ENCODE peak calls at places on chromosomes 13 and 19, in five cellular contexts. U, Y, Q, R and A are unnamed samples.

GRCh38 chr13:30079501-30079900 is 227.8 kb downstream of the KATNAL1 start:
- DNase-seq in Q (no peak), U (no peak), Y (no peak), R (no peak), A (no peak)

GRCh38 chr19:3606690-3607289 is at the start of gene TBXA2R:
- DNase-seq in U (peak), Y (peak), R (peak), Q (peak), A (no peak)

GRCh38 chr19:47973529-47973928 is 18.4 kb downstream of the BSPH1 start:
- DNase-seq in Y (no peak), Q (no peak), U (no peak), R (no peak), A (no peak)

GRCh38 chr19:20858218-20858617 is 64.8 kb upstream of the ZNF85 start:
- DNase-seq in R (no peak), Y (no peak), U (no peak), Q (no peak), A (no peak)

GRCh38 chr19:11699931-11700794 is 38.6 kb downstream of the ZNF823 start:
- DNase-seq in U (peak), Q (no peak), R (no peak), Y (peak), A (peak)

GRCh38 chr19:13834308-13834790 is 39.1 kb downstream of the ZSWIM4 start:
- DNase-seq in Q (peak), R (no peak), U (peak), Y (peak), A (no peak)

GRCh38 chr13:23960566-23961156 is 63.4 kb upstream of the C1QTNF9B start:
- DNase-seq in Y (peak), Q (no peak), U (peak), R (no peak), A (no peak)

GRCh38 chr13:98508280-98509074 is 68.4 kb downstream of the STK24 start:
- DNase-seq in Y (peak), R (no peak), U (peak), Q (no peak), A (no peak)

GRCh38 chr13:19862511-19863313 is 737 bp downstream of the ZMYM5 start:
- DNase-seq in Q (peak), R (peak), Y (peak), U (peak), A (no peak)

GRCh38 chr13:103324641-103325040 is 258.4 kb upstream of the SLC10A2 start:
- DNase-seq in Q (no peak), Y (no peak), U (no peak), R (no peak), A (no peak)

GRCh38 chr13:39874331-39875055 is 219.0 kb downstream of the COG6 start:
- DNase-seq in U (no peak), Y (no peak), Q (no peak), R (no peak), A (no peak)

GRCh38 chr19:30393729-30394480 is 21.7 kb downstream of the ZNF536 start:
- DNase-seq in Y (no peak), U (no peak), R (no peak), Q (no peak), A (no peak)

GRCh38 chr13:49303533-49304252 is 56.0 kb downstream of the CDADC1 start:
- DNase-seq in R (no peak), U (no peak), Q (peak), Y (no peak), A (no peak)

GRCh38 chr19:5891938-5892771 is 11.4 kb downstream of the NDUFA11 start:
- DNase-seq in U (peak), R (no peak), Y (peak), Q (no peak), A (no peak)

GRCh38 chr13:22061806-22062391 is 391.0 kb downstream of the FGF9 start:
- DNase-seq in Q (no peak), R (no peak), Y (no peak), U (no peak), A (no peak)

GRCh38 chr19:19051478-19052213 is 12.1 kb upstream of the SLC25A42 start:
- DNase-seq in R (no peak), Y (no peak), Q (no peak), U (no peak), A (no peak)

GRCh38 chr19:15759962-15760565 is 22.3 kb downstream of the OR10H3 start:
- DNase-seq in Q (no peak), Y (no peak), U (no peak), R (no peak), A (no peak)

GRCh38 chr13:75757336-75757735 is 121.2 kb downstream of the LMO7 start:
- DNase-seq in Q (no peak), R (no peak), Y (no peak), U (no peak), A (no peak)

GRCh38 chr19:16877581-16877980 is 11.2 kb upstream of the F2RL3 start:
- DNase-seq in U (no peak), Q (no peak), Y (no peak), R (no peak), A (no peak)

GRCh38 chr19:3206216-3206953 is 18.1 kb upstream of the CELF5 start:
- DNase-seq in U (no peak), R (no peak), Q (no peak), Y (no peak), A (no peak)

GRCh38 chr19:46015080-46015960 is 7.5 kb downstream of the PGLYRP1 start:
- DNase-seq in R (peak), Y (peak), U (peak), Q (no peak), A (no peak)

GRCh38 chr19:33872445-33873320 is 76.0 kb downstream of the KCTD15 start:
- DNase-seq in U (no peak), R (no peak), Q (no peak), Y (no peak), A (no peak)

DNA sequence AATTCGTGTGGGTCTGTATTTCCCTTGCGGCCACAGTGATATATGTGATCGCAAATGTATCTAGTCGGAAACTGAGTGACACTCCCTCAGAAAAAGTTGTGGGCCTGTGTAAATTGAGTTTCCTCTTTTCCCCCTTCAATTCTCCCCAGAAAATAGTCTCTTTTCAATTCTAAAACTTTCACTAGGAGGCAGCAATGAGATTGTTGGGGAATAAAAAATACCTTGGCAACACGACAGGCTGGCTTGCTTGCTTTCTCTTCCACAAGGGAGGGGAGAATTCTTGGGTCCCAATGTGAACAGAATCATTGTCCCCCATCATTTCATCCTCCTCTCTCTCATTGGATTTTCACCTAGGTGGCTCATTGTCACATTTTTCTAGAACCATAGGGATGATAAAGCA is 3.7 kb upstream of the SOX21 start:
- DNase-seq in Q (no peak), R (no peak), U (peak), Y (peak), A (no peak)
- TF ChIP-seq CTCF in Q (no peak), R (no peak), U (peak), Y (peak), A (peak)

DNA sequence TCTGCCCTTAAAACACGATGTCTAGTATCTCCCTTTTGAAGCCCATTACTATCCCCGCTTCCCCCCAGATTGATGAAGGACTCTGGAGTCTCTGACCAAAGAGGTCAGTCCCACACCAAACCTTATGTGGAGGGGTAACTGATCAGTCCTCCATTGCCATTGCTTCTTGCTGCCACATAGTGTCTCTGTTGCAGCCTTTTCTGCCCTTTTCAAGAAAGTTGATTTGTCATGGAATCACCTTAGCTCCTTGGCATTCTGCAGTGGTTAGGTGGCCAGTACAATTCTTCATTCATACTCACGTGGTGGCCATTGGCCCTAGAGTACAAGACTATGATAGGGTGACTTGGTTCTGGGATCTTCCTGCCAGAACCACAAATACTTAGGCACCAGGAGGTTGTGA is 8.4 kb upstream of the HTR2A start:
- DNase-seq in R (no peak), U (peak), Y (no peak), Q (no peak), A (no peak)
- TF ChIP-seq CTCF in R (no peak), U (peak), Y (peak), Q (no peak), A (peak)

GRCh38 chr13:31413531-31413930 is 213.8 kb downstream of the B3GLCT start:
- DNase-seq in U (no peak), R (no peak), Q (no peak), Y (no peak), A (no peak)

GRCh38 chr13:31408927-31409326 is 209.2 kb downstream of the B3GLCT start:
- DNase-seq in Q (no peak), Y (no peak), U (no peak), R (no peak), A (no peak)

DNA sequence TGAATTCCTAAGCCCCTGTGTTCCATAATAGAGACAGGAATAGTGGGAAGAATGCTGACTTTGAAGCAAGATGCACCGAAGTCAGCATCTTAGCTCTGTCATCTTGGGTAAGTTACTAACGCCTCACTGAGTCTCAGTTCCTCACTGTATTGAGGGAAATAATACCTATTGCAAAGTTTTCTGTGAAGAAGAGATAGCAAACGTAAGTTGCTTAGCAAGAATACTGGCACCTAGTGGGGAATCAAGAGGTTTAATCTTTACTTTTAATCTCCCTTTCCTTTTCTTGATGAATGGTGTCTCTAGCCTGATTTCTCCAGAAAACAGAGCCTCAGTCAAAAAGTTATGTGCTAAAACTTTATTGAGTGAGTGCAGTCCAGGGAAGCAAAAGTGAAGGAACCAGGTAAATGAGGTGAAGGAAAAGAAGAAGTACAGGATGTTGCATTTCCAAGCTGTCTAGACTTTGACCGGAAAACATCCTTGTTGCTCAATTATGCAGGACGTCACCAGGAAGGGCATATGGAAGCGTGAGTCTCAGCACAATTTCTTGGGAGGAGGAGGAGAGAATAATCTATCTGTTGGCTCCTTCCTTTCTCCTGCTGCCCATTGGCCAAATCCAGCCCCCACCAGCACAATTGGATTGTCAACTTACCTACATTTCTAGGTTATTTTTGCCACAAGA is 210.0 kb downstream of the B3GLCT start:
- DNase-seq in R (no peak), Y (peak), U (peak), Q (no peak), A (no peak)
- TF ChIP-seq CTCF in R (no peak), Y (peak), U (peak), Q (no peak), A (peak)

GRCh38 chr13:20938302-20938701 is 35.8 kb upstream of the XPO4 start:
- DNase-seq in Y (no peak), R (no peak), U (no peak), Q (no peak), A (no peak)
- TF ChIP-seq CTCF in Y (no peak), R (no peak), U (no peak), Q (no peak), A (no peak)

DNA sequence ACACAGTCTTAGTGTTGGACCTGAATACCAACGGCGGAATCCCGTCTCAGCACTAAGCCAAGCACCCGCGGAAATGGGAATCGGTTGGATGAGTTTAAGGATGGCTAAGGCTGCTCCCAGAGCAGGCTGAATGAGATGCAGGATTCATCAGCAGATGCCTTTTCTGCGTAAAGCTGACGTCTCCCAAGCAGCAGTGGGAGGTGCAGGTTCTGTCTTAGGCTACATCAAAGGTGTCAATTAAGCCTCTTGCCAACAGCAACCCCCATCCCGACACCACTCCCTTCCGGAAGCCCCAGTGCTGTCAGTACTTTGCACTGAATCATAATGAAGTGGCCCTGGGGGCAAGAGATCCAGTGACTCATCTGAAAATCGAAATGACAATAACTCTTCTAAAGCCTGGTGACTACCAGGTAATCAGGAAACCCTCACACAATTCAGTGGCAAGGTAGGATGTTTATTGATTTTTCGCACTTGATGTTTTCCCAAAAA is 275.6 kb downstream of the DCLK1 start:
- DNase-seq in U (no peak), Q (no peak), R (no peak), Y (no peak), A (no peak)
- TF ChIP-seq CTCF in U (no peak), Q (no peak), R (no peak), Y (no peak), A (no peak)

GRCh38 chr13:87274209-87274819 is 396.9 kb upstream of the SLITRK5 start:
- DNase-seq in R (no peak), Y (peak), Q (no peak), U (peak), A (peak)
- TF ChIP-seq CTCF in R (peak), Y (peak), Q (peak), U (peak), A (peak)

GRCh38 chr13:36212789-36213188 is 1.6 kb downstream of the SOHLH2 start:
- DNase-seq in Y (no peak), Q (no peak), U (no peak), R (no peak), A (no peak)

GRCh38 chr13:36211567-36211966 is 2.8 kb downstream of the SOHLH2 start:
- DNase-seq in R (no peak), Q (no peak), Y (peak), U (peak), A (no peak)

GRCh38 chr13:36207672-36208071 is 6.7 kb downstream of the SOHLH2 start:
- DNase-seq in U (no peak), Y (no peak), Q (no peak), R (no peak), A (no peak)
- TF ChIP-seq CTCF in U (no peak), Y (no peak), Q (no peak), R (no peak), A (no peak)

GRCh38 chr13:36094478-36094877 is 36.7 kb downstream of the DCLK1 start:
- DNase-seq in Q (no peak), R (no peak), U (no peak), Y (no peak), A (no peak)
- TF ChIP-seq CTCF in Q (no peak), R (no peak), U (no peak), Y (no peak), A (no peak)

GRCh38 chr13:66624302-66624701 is 605.8 kb downstream of the PCDH9 start:
- DNase-seq in Y (no peak), R (no peak), U (no peak), Q (no peak), A (no peak)

GRCh38 chr13:66612983-66613382 is 617.2 kb downstream of the PCDH9 start:
- DNase-seq in Q (no peak), Y (no peak), U (no peak), R (no peak), A (no peak)

GRCh38 chr13:66623129-66623528 is 607.0 kb downstream of the PCDH9 start:
- DNase-seq in R (no peak), Y (no peak), Q (no peak), U (no peak), A (no peak)

GRCh38 chr13:66617786-66618185 is 612.4 kb downstream of the PCDH9 start:
- DNase-seq in U (no peak), Y (no peak), R (no peak), Q (no peak), A (no peak)

DNA sequence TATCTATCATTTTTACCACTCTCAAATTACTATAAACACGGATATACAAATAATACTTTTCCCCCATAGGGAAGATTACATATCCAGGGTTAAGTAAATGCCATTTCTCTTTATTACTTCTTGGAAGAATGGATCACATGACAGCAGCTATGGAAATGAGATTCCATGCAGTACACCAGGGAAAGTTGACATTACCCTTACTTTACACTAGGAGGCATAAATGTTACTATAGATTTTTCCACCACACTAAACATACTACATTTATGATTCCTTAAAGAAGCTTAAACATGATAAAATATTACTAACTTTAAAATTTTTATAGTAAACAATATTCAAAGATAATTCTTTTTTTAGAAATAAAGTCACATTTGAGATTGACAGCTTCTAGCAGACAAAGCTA is 611.4 kb downstream of the PCDH9 start:
- DNase-seq in Y (peak), R (no peak), Q (no peak), U (peak), A (no peak)
- TF ChIP-seq CTCF in Y (peak), R (peak), Q (no peak), U (peak), A (peak)

GRCh38 chr13:80341771-80342271 is 895 bp upstream of the SPRY2 start:
- DNase-seq in Y (peak), Q (peak), R (peak), U (peak), A (no peak)

GRCh38 chr13:80342541-80343371 is 1.8 kb upstream of the SPRY2 start:
- DNase-seq in U (peak), Y (peak), Q (peak), R (peak), A (no peak)

GRCh38 chr13:80340643-80341097 is 256 bp downstream of the SPRY2 start:
- DNase-seq in Q (peak), R (no peak), Y (peak), U (peak), A (no peak)

GRCh38 chr13:80339841-80340642 is 884 bp downstream of the SPRY2 start:
- DNase-seq in Q (peak), Y (peak), U (peak), R (peak), A (no peak)

GRCh38 chr13:80341098-80341701 is at the start of gene SPRY2:
- DNase-seq in Y (peak), U (peak), Q (peak), R (peak), A (peak)
- TF ChIP-seq CTCF in Y (no peak), U (no peak), Q (no peak), R (peak), A (no peak)